ENCODE peak calls at places on chromosomes 7 and 10, in six cellular contexts. V, T, F, Q, X and C are unnamed samples.

GRCh38 chr7:151386301-151387160 is 23.3 kb downstream of the WDR86 start:
- DNase-seq in X (no peak), V (no peak), F (no peak), Q (no peak), T (peak; percentile 56), C (no peak)

GRCh38 chr7:139482662-139483466 is 609 bp downstream of the KLRG2 start:
- DNase-seq in X (no peak), F (peak; percentile 57), T (peak; percentile 23), V (no peak), Q (no peak), C (no peak)

GRCh38 chr10:133095586-133095985 is 7.9 kb downstream of the ADGRA1 start:
- DNase-seq in X (no peak), T (no peak), F (no peak), Q (no peak), V (no peak), C (no peak)

GRCh38 chr10:63664341-63664885 is 143.2 kb downstream of the REEP3 start:
- DNase-seq in V (no peak), T (no peak), Q (no peak), X (no peak), F (no peak), C (no peak)

GRCh38 chr7:45714521-45714820 is 140.3 kb downstream of the ADCY1 start:
- DNase-seq in X (no peak), T (no peak), F (no peak), Q (no peak), V (no peak), C (no peak)

GRCh38 chr7:131370523-131370968 is 42.9 kb downstream of the MKLN1 start:
- DNase-seq in T (no peak), Q (no peak), F (peak; percentile 33), V (peak; percentile 4), X (no peak), C (peak; percentile 11)

GRCh38 chr10:127534511-127534910 is 14.6 kb upstream of the NPS start:
- DNase-seq in F (no peak), V (no peak), X (no peak), T (no peak), Q (no peak), C (no peak)

GRCh38 chr7:110600983-110601382 is 489.9 kb upstream of the LRRN3 start:
- DNase-seq in X (no peak), F (no peak), T (no peak), Q (no peak), V (no peak), C (no peak)

GRCh38 chr7:45421826-45422225 is 152.3 kb upstream of the ADCY1 start:
- DNase-seq in F (no peak), X (no peak), V (no peak), Q (no peak), T (no peak), C (no peak)

GRCh38 chr10:125692932-125693847 is 10.2 kb upstream of the TEX36 start:
- DNase-seq in V (no peak), Q (no peak), F (peak; percentile 84), T (no peak), X (no peak), C (no peak)

GRCh38 chr10:125691160-125691981 is 8.4 kb upstream of the TEX36 start:
- DNase-seq in T (no peak), Q (no peak), X (no peak), V (no peak), F (no peak), C (no peak)

GRCh38 chr10:125692246-125692931 is 9.4 kb upstream of the TEX36 start:
- DNase-seq in V (no peak), F (peak; percentile 65), Q (no peak), T (no peak), X (no peak), C (no peak)

GRCh38 chr10:125698599-125698998 is 15.6 kb upstream of the TEX36 start:
- DNase-seq in V (no peak), F (peak; percentile 28), T (no peak), X (no peak), Q (no peak), C (no peak)

GRCh38 chr10:125694874-125695273 is 11.9 kb upstream of the TEX36 start:
- DNase-seq in V (no peak), F (peak; percentile 95), T (no peak), X (no peak), Q (no peak), C (no peak)
- H3K27ac ChIP-seq in V (no peak overlapping the region), F (peak overlapping the region; percentile 63), T (no peak overlapping the region), X (no peak overlapping the region), Q (no peak overlapping the region), C (no peak overlapping the region)

GRCh38 chr7:66301737-66302136 is 96.6 kb downstream of the TPST1 start:
- DNase-seq in F (peak; percentile 23), V (no peak), T (no peak), Q (no peak), X (no peak), C (no peak)
- H3K4me1 ChIP-seq in F (peaks cover 17% of the 10 kb centered on the region), V (no peaks in the 10 kb centered on the region), T (peaks cover 12% of the 10 kb centered on the region), Q (no peaks in the 10 kb centered on the region), X (no peaks in the 10 kb centered on the region), C (no peaks in the 10 kb centered on the region)

DNA sequence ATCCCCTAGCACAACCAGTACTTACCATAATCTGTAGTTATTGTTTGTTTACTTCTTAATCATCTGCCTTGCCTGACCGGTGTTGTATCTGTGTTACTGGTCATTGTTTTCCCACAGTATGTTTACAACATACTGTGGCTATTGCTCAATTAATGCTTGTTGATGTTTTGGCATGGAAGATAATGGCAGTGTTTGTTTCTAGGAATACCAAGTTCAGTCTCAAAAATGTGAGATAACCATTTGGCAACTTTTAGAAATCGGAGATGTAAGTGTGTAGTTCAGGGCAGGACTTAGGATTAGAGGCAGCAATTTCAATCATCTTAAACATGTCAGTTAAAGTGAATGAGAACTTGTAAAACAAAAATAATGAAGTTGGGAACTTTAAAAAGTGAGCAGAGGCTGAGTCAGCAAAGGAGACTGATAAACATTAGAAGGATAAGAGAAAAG is 8.2 kb downstream of the MINDY3 start:
- DNase-seq in T (no peak), Q (no peak), V (no peak), F (no peak), X (no peak), C (no peak)
- H3K27ac ChIP-seq in T (no peak overlapping the region), Q (no peak overlapping the region), V (no peak overlapping the region), F (no peak overlapping the region), X (no peak overlapping the region), C (no peak overlapping the region)

GRCh38 chr10:102645741-102646609 is 1.7 kb downstream of the TRIM8 start:
- DNase-seq in X (peak; percentile 97), V (peak; percentile 68), Q (peak; percentile 94), F (peak; percentile 98), T (peak; percentile 80), C (peak; percentile 79)
- H3K4me1 ChIP-seq in X (no peaks in the 10 kb centered on the region), V (peaks cover 68% of the 10 kb centered on the region), Q (peaks cover 44% of the 10 kb centered on the region), F (peaks cover 44% of the 10 kb centered on the region), T (peaks cover 34% of the 10 kb centered on the region), C (peaks cover 51% of the 10 kb centered on the region)

GRCh38 chr10:104642001-104642270 is 846 bp downstream of the SORCS3 start:
- DNase-seq in V (no peak), F (no peak), Q (no peak), T (no peak), X (no peak), C (no peak)

GRCh38 chr10:104642311-104643022 is 1.4 kb downstream of the SORCS3 start:
- DNase-seq in F (peak; percentile 67), Q (peak; percentile 9), V (no peak), T (no peak), X (peak; percentile 53), C (no peak)

GRCh38 chr10:104641150-104642000 is at the start of gene SORCS3:
- DNase-seq in Q (no peak), X (peak; percentile 9), F (peak; percentile 32), V (no peak), T (no peak), C (no peak)

GRCh38 chr10:104640339-104641149 is 546 bp upstream of the SORCS3 start:
- DNase-seq in X (no peak), V (no peak), F (no peak), Q (no peak), T (no peak), C (no peak)

GRCh38 chr10:104643023-104643663 is 2.1 kb downstream of the SORCS3 start:
- DNase-seq in X (peak; percentile 53), Q (no peak), F (no peak), T (no peak), V (no peak), C (no peak)
- H3K27ac ChIP-seq in X (no peak overlapping the region), Q (no peak overlapping the region), F (no peak overlapping the region), T (no peak overlapping the region), V (no peak overlapping the region), C (no peak overlapping the region)

DNA sequence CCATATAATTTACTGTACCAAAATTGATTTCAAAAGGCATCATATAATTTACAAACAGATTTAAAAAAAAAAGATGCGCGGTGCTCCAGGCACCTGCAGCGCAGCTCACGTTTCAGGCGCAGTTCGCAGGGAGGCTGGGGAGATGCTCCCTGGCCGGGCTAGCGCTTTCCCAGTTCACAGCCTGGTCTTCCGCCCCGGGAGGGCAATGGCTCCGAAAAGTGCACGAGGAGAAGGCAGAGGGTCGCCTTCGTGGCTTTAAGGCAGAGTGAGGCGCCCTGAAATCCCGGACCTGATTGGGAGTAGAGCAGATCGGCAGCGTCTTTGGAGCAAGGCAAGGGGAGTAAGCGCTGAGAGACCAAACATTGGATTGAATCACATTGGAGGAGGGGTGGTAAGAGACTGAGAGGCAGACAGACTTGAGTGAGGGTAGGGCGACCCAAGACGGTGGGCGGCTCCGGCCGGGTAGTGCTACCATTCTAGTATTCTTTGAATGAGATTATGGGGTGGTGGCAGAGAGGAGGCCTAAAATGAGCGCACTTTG is 1.5 kb downstream of the NEUROG3 start:
- DNase-seq in T (no peak), F (no peak), X (no peak), Q (no peak), V (no peak), C (no peak)
- H3K4me1 ChIP-seq in T (no peaks in the 10 kb centered on the region), F (no peaks in the 10 kb centered on the region), X (no peaks in the 10 kb centered on the region), Q (peaks cover 9% of the 10 kb centered on the region), V (peaks cover 22% of the 10 kb centered on the region), C (peaks cover 30% of the 10 kb centered on the region)

GRCh38 chr7:117362294-117362693 is 39.4 kb upstream of the WNT2 start:
- DNase-seq in Q (no peak), X (no peak), V (no peak), F (no peak), T (no peak), C (no peak)

GRCh38 chr7:117364204-117364755 is 41.4 kb upstream of the WNT2 start:
- DNase-seq in V (no peak), T (no peak), F (no peak), Q (no peak), X (no peak), C (no peak)
- H3K27ac ChIP-seq in V (no peak overlapping the region), T (no peak overlapping the region), F (no peak overlapping the region), Q (no peak overlapping the region), X (no peak overlapping the region), C (no peak overlapping the region)

GRCh38 chr7:134866581-134866980 is 87.1 kb downstream of the CALD1 start:
- DNase-seq in Q (no peak), X (no peak), F (peak; percentile 38), T (no peak), V (no peak), C (no peak)

GRCh38 chr7:134874407-134874806 is 95.0 kb downstream of the CALD1 start:
- DNase-seq in V (no peak), Q (no peak), T (no peak), X (no peak), F (no peak), C (no peak)

GRCh38 chr7:134873253-134873652 is 93.8 kb downstream of the CALD1 start:
- DNase-seq in V (no peak), X (no peak), F (peak; percentile 67), Q (no peak), T (no peak), C (no peak)

GRCh38 chr7:134870156-134870555 is 90.7 kb downstream of the CALD1 start:
- DNase-seq in V (no peak), X (no peak), F (no peak), T (no peak), Q (no peak), C (no peak)

GRCh38 chr7:134870781-134871180 is 91.3 kb downstream of the CALD1 start:
- DNase-seq in V (no peak), T (no peak), F (no peak), Q (no peak), X (no peak), C (no peak)
- H3K4me1 ChIP-seq in V (no peaks in the 10 kb centered on the region), T (no peaks in the 10 kb centered on the region), F (peaks cover 55% of the 10 kb centered on the region), Q (peaks cover 10% of the 10 kb centered on the region), X (no peaks in the 10 kb centered on the region), C (peaks cover 4% of the 10 kb centered on the region)